ENCODE peak calls at places on chromosomes 1 and 21, in four cellular contexts. L is K562, X is GM12878, W is HepG2. T is an unnamed sample.
A peak's percentile ranks its signal among the peaks of the same experiment; 100 is the strongest.

GRCh38 chr1:8082945-8083344 is 56.8 kb upstream of the ERRFI1 start:
- DNase-seq in X (no peak), L (no peak), W (peak; percentile 73), T (no peak)

GRCh38 chr1:22780696-22781095 is 70.1 kb downstream of the EPHB2 start:
- DNase-seq in W (no peak), X (no peak), L (peak; percentile 99), T (peak; percentile 86)

GRCh38 chr1:113975211-113975895 is 3.9 kb upstream of the OLFML3 start:
- DNase-seq in W (no peak), X (no peak), L (no peak), T (no peak)

GRCh38 chr1:71522721-71523120 is 441.9 kb upstream of the ZRANB2 start:
- DNase-seq in X (no peak), W (no peak), L (no peak), T (no peak)

GRCh38 chr1:119762409-119762808 is 6.3 kb downstream of the HMGCS2 start:
- DNase-seq in W (no peak), L (no peak), X (no peak), T (no peak)

GRCh38 chr1:230326971-230327891 is 98.9 kb downstream of the PGBD5 start:
- DNase-seq in L (peak; percentile 41), X (no peak), W (peak; percentile 52), T (no peak)

GRCh38 chr1:28848408-28848807 is 36.4 kb downstream of the OPRD1 start:
- DNase-seq in X (no peak), L (no peak), W (no peak), T (no peak)

GRCh38 chr1:7136166-7136953 is 351.1 kb downstream of the CAMTA1 start:
- DNase-seq in X (no peak), W (no peak), L (no peak), T (no peak)

GRCh38 chr1:192474080-192474683 is 101.4 kb upstream of the RGS1 start:
- DNase-seq in L (peak; percentile 50), W (peak; percentile 10), X (no peak), T (peak; percentile 27)

GRCh38 chr1:193479187-193479586 is 292.8 kb upstream of the B3GALT2 start:
- DNase-seq in L (no peak), X (peak; percentile 81), W (no peak), T (no peak)

GRCh38 chr1:18809953-18810899 is 49.2 kb downstream of the TAS1R2 start:
- DNase-seq in W (no peak), X (no peak), L (no peak), T (no peak)

GRCh38 chr21:26881504-26882228 is 36.5 kb upstream of the ADAMTS1 start:
- DNase-seq in X (no peak), L (no peak), W (no peak), T (peak; percentile 39)

GRCh38 chr1:52482326-52483004 is 70.4 kb downstream of the TUT4 start:
- DNase-seq in W (no peak), X (no peak), L (no peak), T (no peak)

GRCh38 chr1:111197598-111198289 is 2.7 kb downstream of the DENND2D start:
- DNase-seq in L (peak; percentile 40), W (no peak), X (no peak), T (no peak)

GRCh38 chr1:3112526-3112925 is 43.5 kb downstream of the PRDM16 start:
- DNase-seq in X (no peak), W (no peak), L (no peak), T (no peak)

GRCh38 chr1:25056536-25056935 is 126.5 kb upstream of the RUNX3 start:
- DNase-seq in W (no peak), L (no peak), X (no peak), T (no peak)

GRCh38 chr1:212696721-212697331 is 2.8 kb downstream of the BATF3 start:
- DNase-seq in X (no peak), W (no peak), L (no peak), T (no peak)

GRCh38 chr1:145849356-145850165 is 4.1 kb downstream of the NUDT17 start:
- DNase-seq in X (no peak), L (peak; percentile 48), W (no peak), T (peak; percentile 55)

GRCh38 chr1:11286735-11287410 is 13.9 kb downstream of the UBIAD1 start:
- DNase-seq in L (no peak), W (no peak), X (no peak), T (no peak)

GRCh38 chr1:185534806-185535205 is 199.4 kb upstream of the HMCN1 start:
- DNase-seq in L (no peak), X (no peak), W (no peak), T (no peak)

GRCh38 chr1:220271706-220272046 is 577 bp downstream of the RAB3GAP2 start:
- DNase-seq in X (no peak), L (peak; percentile 73), W (no peak), T (peak; percentile 42)

GRCh38 chr1:184052750-184053149 is 1.2 kb downstream of the TSEN15 start:
- DNase-seq in X (no peak), W (no peak), L (no peak), T (no peak)

GRCh38 chr1:99527078-99527477 is 118.8 kb upstream of the PALMD start:
- DNase-seq in L (peak; percentile 17), W (peak; percentile 16), X (no peak), T (peak; percentile 8)

GRCh38 chr1:154326546-154327465 is 1.5 kb downstream of the ATP8B2 start:
- DNase-seq in W (no peak), X (no peak), L (peak; percentile 77), T (no peak)

GRCh38 chr21:32812035-32812434 is 40.5 kb upstream of the PAXBP1 start:
- DNase-seq in W (no peak), X (no peak), L (no peak), T (no peak)

GRCh38 chr1:109478806-109479205 is 4.9 kb upstream of the ATXN7L2 start:
- DNase-seq in L (peak; percentile 72), W (no peak), X (no peak), T (no peak)

GRCh38 chr1:51518033-51518729 is 885 bp downstream of the EPS15 start:
- DNase-seq in W (peak; percentile 73), X (peak; percentile 61), L (peak; percentile 87), T (no peak)

GRCh38 chr1:106232128-106232527 is 824.3 kb upstream of the PRMT6 start:
- DNase-seq in L (no peak), W (no peak), X (no peak), T (no peak)

GRCh38 chr1:214551052-214551435 is 358 bp downstream of the PTPN14 start:
- DNase-seq in W (no peak), X (no peak), L (no peak), T (peak; percentile 75)

GRCh38 chr1:66402194-66402593 is 131.8 kb upstream of the SGIP1 start:
- DNase-seq in L (no peak), X (peak; percentile 87), W (no peak), T (no peak)

GRCh38 chr1:207025144-207025880 is 7.2 kb downstream of the C1orf116 start:
- DNase-seq in X (no peak), W (peak; percentile 89), L (no peak), T (no peak)
- TF ChIP-seq NFIC in X (no peak), W (peak; percentile 83), L (no peak), T (peak; percentile 83)

GRCh38 chr1:1119272-1119890 is 3.5 kb upstream of the C1orf159 start:
- DNase-seq in W (no peak), X (no peak), L (no peak), T (no peak)

GRCh38 chr1:1120866-1121563 is 5.1 kb upstream of the C1orf159 start:
- DNase-seq in W (no peak), L (no peak), X (no peak), T (peak; percentile 36)

GRCh38 chr1:1118893-1119220 is 3.0 kb upstream of the C1orf159 start:
- DNase-seq in W (no peak), L (no peak), X (no peak), T (no peak)

GRCh38 chr1:1121611-1122077 is 5.8 kb upstream of the C1orf159 start:
- DNase-seq in X (no peak), L (no peak), W (no peak), T (peak; percentile 57)

DNA sequence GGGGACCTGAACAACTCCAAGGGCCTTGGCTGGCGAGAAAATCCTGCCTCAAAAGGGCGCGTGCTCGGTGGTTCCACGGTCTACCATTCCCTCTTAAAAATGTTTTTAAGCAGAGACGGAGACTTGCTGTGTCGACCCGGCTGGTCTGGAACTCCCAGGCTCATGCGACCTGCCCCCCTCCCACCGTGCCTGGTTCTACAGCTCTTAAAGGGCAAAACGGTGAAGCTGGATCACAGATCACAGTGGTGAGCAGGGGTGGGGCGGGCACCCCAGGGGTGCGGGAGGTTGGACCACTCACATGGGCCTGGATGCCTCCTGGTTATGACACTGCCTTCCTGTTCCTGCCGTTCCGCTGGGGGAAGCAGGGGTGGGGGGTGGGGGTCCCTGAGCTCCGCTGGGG is 4.2 kb upstream of the C1orf159 start:
- DNase-seq in W (no peak), X (no peak), L (no peak), T (no peak)
- TF ChIP-seq NFIC in W (no peak), X (no peak), L (no peak), T (no peak)

DNA sequence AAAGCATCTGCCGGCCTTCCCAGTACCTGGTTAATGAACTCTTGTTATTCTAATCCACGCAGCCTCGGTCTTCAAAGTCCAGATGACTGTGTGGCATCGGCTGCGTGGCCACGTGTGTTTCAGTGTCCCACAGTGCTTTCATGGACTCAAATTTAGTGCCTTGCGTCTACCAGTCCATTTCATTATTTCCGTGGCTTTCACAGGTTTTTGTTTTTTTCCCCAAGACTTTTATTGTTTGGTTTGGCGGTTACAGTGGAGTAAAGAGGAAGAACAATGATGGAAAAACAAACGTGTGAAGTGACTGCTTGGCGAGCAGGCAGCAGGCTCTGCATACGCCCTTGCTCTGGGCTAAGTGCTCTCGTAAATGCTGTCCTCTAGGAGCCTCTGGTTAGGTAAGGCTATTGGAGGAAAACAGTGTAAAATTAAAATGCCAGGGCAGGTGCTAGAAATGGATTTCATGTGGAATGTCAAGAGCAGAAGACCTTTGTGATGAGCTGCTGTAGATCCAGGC is 536.2 kb downstream of the KIF26B start:
- DNase-seq in X (no peak), W (no peak), L (no peak), T (no peak)
- TF ChIP-seq NFIC in X (no peak), W (no peak), L (no peak), T (no peak)

GRCh38 chr1:27644369-27645070 is 9.5 kb upstream of the FGR start:
- DNase-seq in W (no peak), X (no peak), L (no peak), T (no peak)

GRCh38 chr1:27646676-27647075 is 11.7 kb upstream of the FGR start:
- DNase-seq in W (no peak), X (no peak), L (peak; percentile 20), T (no peak)

GRCh38 chr1:27645071-27645415 is 10.1 kb upstream of the FGR start:
- DNase-seq in L (no peak), X (no peak), W (no peak), T (no peak)

GRCh38 chr1:27647328-27647727 is 12.3 kb upstream of the FGR start:
- DNase-seq in L (peak; percentile 12), W (no peak), X (no peak), T (no peak)

DNA sequence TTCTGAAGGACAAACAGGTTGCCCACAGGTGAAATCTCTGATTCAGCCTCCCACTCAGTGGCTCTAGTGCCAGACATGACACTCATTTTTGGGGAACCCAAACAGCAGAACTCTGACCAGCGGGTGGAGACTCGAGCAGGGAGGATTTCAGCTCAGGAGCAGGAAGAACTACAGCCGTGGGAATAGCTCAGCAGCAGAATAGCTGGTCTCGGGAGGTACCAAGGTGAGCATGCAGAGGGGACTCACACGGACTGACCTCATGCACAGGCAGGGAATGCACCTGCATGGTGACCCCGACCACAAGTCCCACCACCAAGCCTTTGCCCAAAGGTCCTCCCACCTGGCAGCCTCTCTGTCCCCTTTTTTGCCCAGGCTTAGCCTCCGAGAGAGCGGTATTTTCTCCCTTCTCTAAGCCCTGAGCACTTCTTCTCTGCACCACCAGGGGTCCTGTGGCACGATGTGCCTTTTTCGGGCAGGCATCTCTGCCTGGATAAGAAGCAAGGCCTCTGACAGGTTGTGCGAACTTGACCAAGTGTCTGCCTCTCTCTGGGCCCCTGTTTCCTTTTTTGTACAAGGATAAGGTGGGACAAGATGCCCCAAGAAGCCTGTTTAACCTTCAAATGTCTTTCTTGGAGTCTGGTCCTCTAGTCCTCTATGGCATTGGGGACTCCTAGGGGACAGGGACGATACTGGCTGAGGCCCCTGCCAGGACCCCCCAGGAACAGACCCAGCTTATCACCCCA is 8.8 kb upstream of the FGR start:
- DNase-seq in L (peak; percentile 73), X (no peak), W (peak; percentile 55), T (peak; percentile 67)
- TF ChIP-seq NFIC in L (no peak), X (no peak), W (no peak), T (no peak)